ENCODE peak calls at places on chromosomes 13 and 19, in nine cellular contexts. U, F, M, E, C, S, Q, Y and X are unnamed samples.
A peak's percentile ranks its signal among the peaks of the same experiment; 100 is the strongest.

GRCh38 chr19:757811-758668 is 7.1 kb downstream of the MISP start:
- DNase-seq in U (no peak), F (no peak), M (no peak), E (no peak), C (no peak), S (no peak), Q (no peak), Y (no peak), X (no peak)

GRCh38 chr19:2610637-2611482 is 91.6 kb downstream of the GNG7 start:
- DNase-seq in U (peak; percentile 56), F (peak; percentile 96), M (peak; percentile 59), E (peak; percentile 87), C (peak; percentile 89), S (peak; percentile 87), Q (peak; percentile 84), Y (peak; percentile 86), X (peak; percentile 98)

GRCh38 chr13:33870046-33870668 is 52.2 kb downstream of the RFC3 start:
- DNase-seq in U (no peak), F (no peak), M (no peak), E (no peak), C (no peak), S (no peak), Q (no peak), Y (no peak), X (no peak)

GRCh38 chr19:49441210-49441959 is at the start of gene SLC17A7:
- DNase-seq in U (peak; percentile 91), F (no peak), M (no peak), E (no peak), C (no peak), S (peak; percentile 67), Q (no peak), Y (no peak), X (no peak)

GRCh38 chr13:71039440-71039839 is 827.6 kb downstream of the DACH1 start:
- DNase-seq in U (no peak), F (no peak), M (no peak), E (no peak), C (no peak), S (no peak), Q (no peak), Y (no peak), X (no peak)

GRCh38 chr13:105278797-105279425 is 1256.6 kb downstream of the EFNB2 start:
- DNase-seq in U (no peak), F (no peak), M (no peak), E (no peak), C (no peak), S (no peak), Q (no peak), Y (no peak), X (no peak)

GRCh38 chr19:6318772-6319171 is 14.6 kb downstream of the ACER1 start:
- DNase-seq in U (peak; percentile 24), F (no peak), M (no peak), E (no peak), C (no peak), S (no peak), Q (peak; percentile 5), Y (no peak), X (peak; percentile 7)

GRCh38 chr13:45162194-45162593 is 38.7 kb downstream of the KCTD4 start:
- DNase-seq in U (no peak), F (no peak), M (no peak), E (no peak), C (no peak), S (no peak), Q (no peak), Y (no peak), X (peak; percentile 10)

GRCh38 chr13:113671066-113672001 is 4.3 kb downstream of the GRK1 start:
- DNase-seq in U (no peak), F (peak; percentile 23), M (no peak), E (no peak), C (no peak), S (peak; percentile 8), Q (no peak), Y (no peak), X (no peak)

GRCh38 chr19:47540748-47541147 is 25.9 kb upstream of the NAPA start:
- DNase-seq in U (peak; percentile 43), F (no peak), M (no peak), E (peak; percentile 9), C (no peak), S (no peak), Q (peak; percentile 11), Y (peak; percentile 11), X (peak; percentile 62)

GRCh38 chr19:46298477-46299003 is 1.7 kb downstream of the HIF3A start:
- DNase-seq in U (no peak), F (no peak), M (no peak), E (no peak), C (no peak), S (no peak), Q (no peak), Y (no peak), X (no peak)

GRCh38 chr13:85631801-85632200 is 167.4 kb downstream of the SLITRK6 start:
- DNase-seq in U (no peak), F (no peak), M (no peak), E (no peak), C (no peak), S (no peak), Q (no peak), Y (no peak), X (no peak)

GRCh38 chr19:49643466-49643865 is 1.5 kb downstream of the SCAF1 start:
- DNase-seq in U (no peak), F (no peak), M (no peak), E (no peak), C (no peak), S (no peak), Q (no peak), Y (no peak), X (no peak)

DNA sequence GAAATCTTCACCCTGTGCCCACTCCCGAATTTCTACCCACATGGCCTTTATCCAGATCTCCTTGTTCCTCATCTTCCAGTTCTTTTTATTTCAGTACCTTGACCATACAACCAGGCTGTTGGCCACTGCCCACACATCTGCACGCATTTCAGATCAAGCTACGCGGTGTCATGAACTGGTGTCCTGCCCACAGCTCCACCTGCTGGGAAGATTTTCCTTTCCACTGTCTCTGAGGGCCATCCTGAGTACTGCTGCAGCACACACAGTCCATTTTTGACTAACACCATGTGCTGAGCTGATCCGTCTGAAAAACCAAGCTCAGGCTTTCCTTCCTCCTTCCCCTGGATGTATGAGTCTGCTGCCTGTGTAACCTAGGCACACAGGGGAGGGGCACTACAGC is 71.8 kb downstream of the WASF3 start:
- DNase-seq in U (no peak), F (no peak), M (no peak), E (no peak), C (no peak), S (no peak), Q (no peak), Y (no peak), X (no peak)
- TF ChIP-seq CTCF in U (no peak), F (no peak), M (no peak), E (no peak), C (no peak), S (no peak), Q (peak; percentile 31), Y (peak; percentile 6), X (no peak)

GRCh38 chr19:7595466-7596133 is at the start of gene CAMSAP3:
- DNase-seq in U (peak; percentile 17), F (peak; percentile 66), M (no peak), E (no peak), C (no peak), S (no peak), Q (no peak), Y (no peak), X (peak; percentile 13)
- H3K4me3 ChIP-seq in U (peak within 1 kb of the TSS; percentile 85), F (peak within 1 kb of the TSS; percentile 44), M (peak within 1 kb of the TSS; percentile 69), E (no peak within 1 kb of the TSS), C (peak within 1 kb of the TSS; percentile 64), S (no peak within 1 kb of the TSS), Q (no peak within 1 kb of the TSS), Y (no peak within 1 kb of the TSS), X (no peak within 1 kb of the TSS)

DNA sequence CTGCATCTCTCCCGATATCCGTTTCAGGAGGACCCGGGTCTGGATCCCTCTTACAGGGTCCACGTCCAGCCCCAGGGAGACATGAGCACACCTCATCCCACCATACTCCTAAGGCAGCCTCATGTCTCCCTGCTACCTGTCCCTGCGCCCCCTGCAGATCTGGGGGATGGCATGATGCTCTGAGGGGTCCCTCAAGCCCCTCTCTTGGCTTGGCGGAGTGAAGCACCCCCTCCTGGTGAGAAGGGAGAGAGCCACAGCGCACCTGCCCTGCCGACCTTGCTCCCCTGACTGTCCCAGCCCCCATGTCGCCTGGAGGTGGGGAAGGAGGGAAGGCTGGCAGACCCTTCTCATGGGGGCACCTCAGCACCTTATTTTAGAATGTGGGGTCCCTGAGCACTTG is 21.5 kb upstream of the ARHGEF7 start:
- DNase-seq in U (no peak), F (no peak), M (no peak), E (no peak), C (no peak), S (no peak), Q (no peak), Y (no peak), X (no peak)
- TF ChIP-seq CTCF in U (no peak), F (no peak), M (no peak), E (no peak), C (no peak), S (no peak), Q (no peak), Y (no peak), X (no peak)

DNA sequence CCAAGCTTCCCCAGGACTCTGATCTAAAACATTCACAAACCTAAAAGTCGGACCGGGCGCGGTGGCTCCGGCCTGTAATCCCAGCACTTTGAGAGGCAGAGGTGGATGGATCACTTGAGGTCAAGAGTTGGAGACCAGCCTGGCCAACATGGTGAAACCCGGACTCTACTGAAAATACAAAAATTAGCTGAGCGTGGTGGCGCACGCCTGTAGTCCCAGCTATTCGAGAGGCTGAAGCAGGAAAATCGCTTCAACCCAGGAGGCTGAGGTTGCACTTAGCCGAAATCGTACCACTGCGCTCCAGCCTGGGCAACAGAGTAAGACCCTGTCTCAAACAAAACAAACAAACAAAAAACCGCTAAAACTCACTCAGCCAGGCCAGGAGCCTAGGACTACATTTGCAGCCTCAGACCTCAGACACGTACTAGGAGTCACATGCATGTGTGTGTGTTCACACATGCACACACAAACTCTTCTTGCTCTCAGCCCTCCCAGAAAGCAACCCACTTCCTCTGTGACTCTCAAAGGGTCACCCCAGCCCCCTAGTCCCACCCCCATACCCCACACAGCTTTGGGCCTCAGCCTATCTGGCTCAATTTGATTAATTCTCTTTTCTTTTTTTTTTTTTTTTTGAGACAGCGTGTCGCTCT is 704 bp upstream of the NOTCH3 start:
- DNase-seq in U (no peak), F (no peak), M (no peak), E (no peak), C (no peak), S (no peak), Q (no peak), Y (no peak), X (no peak)
- H3K4me3 ChIP-seq in U (peak overlapping the region; percentile 68), F (no peak overlapping the region), M (peak overlapping the region; percentile 69), E (no peak overlapping the region), C (peak overlapping the region; percentile 70), S (no peak overlapping the region), Q (no peak overlapping the region), Y (peak overlapping the region; percentile 82), X (no peak overlapping the region)

DNA sequence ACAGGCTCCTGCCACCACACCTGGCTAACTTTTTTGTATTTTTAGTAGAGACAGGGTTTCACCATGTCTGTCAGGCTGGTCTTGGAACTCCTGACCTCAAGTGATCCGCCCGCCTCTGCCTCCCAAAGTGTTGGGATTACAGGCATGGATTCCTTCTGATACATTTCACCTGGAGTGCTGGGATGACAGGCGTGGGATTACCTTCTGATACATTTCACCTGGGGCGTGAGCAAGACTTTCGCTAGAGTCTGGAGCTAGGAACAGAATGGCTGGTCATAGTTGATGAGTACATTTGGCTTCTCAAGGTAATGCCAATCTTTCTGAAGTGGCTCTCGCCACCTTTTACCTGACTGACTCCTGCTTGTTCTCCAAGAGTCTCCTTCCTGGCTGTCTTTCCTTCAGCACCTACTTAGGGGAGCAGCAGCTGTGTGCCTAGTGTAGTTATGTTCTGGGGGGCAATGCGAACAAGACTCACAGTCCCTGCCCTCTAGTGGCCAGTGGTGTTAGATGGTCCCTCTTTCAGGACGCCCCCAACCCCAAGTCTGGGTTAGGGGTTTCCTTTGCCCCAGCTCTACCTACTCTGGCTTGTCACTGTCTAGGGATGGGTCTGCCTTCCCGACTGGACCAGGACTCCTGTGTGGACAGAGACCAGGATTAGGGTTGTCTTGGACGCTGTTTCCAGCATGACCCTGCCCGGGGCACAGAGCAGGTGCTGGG is 19.3 kb downstream of the PPP1R37 start:
- DNase-seq in U (no peak), F (no peak), M (no peak), E (no peak), C (no peak), S (no peak), Q (no peak), Y (no peak), X (no peak)
- TF ChIP-seq CTCF in U (peak; percentile 16), F (no peak), M (no peak), E (peak; percentile 26), C (no peak), S (no peak), Q (peak; percentile 11), Y (no peak), X (no peak)